ENCODE peak calls at places on chromosomes 2 and 18, in eight cellular contexts. V, S, K, P, F, D, Q and N are unnamed samples.

GRCh38 chr2:239930378-239930777 is 94.8 kb downstream of the NDUFA10 start:
- DNase-seq in V (no peak), S (no peak), K (no peak), P (no peak), F (no peak), D (no peak), Q (no peak), N (no peak)

GRCh38 chr2:21424375-21424774 is 300.6 kb downstream of the TDRD15 start:
- DNase-seq in V (no peak), S (peak; percentile 30), K (no peak), P (no peak), F (no peak), D (no peak), Q (no peak), N (no peak)

GRCh38 chr2:68564426-68564825 is 79.0 kb upstream of the PROKR1 start:
- DNase-seq in V (no peak), S (no peak), K (no peak), P (no peak), F (no peak), D (no peak), Q (no peak), N (no peak)

GRCh38 chr2:96493072-96493471 is 12.1 kb downstream of the NEURL3 start:
- DNase-seq in V (no peak), S (no peak), K (no peak), P (no peak), F (no peak), D (no peak), Q (no peak), N (no peak)

GRCh38 chr2:186544255-186544675 is 45.6 kb upstream of the ITGAV start:
- DNase-seq in V (no peak), S (no peak), K (no peak), P (no peak), F (no peak), D (peak; percentile 84), Q (peak; percentile 51), N (no peak)

GRCh38 chr18:80109676-80110078 is 615 bp downstream of the ADNP2 start:
- DNase-seq in V (no peak), S (no peak), K (peak; percentile 48), P (peak; percentile 32), F (no peak), D (peak; percentile 18), Q (peak; percentile 64), N (peak; percentile 45)

GRCh38 chr18:46166261-46166970 is 62.2 kb downstream of the HAUS1 start:
- DNase-seq in V (no peak), S (no peak), K (no peak), P (no peak), F (no peak), D (no peak), Q (no peak), N (no peak)

GRCh38 chr2:23312996-23313606 is 71.9 kb upstream of the KLHL29 start:
- DNase-seq in V (no peak), S (no peak), K (no peak), P (peak; percentile 1), F (no peak), D (no peak), Q (peak; percentile 22), N (no peak)

GRCh38 chr2:192190474-192190873 is 4.3 kb downstream of the TMEFF2 start:
- DNase-seq in V (no peak), S (no peak), K (no peak), P (no peak), F (no peak), D (peak; percentile 62), Q (peak; percentile 23), N (peak; percentile 33)

GRCh38 chr2:72166281-72166680 is 18.6 kb upstream of the CYP26B1 start:
- DNase-seq in V (no peak), S (no peak), K (no peak), P (no peak), F (no peak), D (peak; percentile 68), Q (no peak), N (no peak)

GRCh38 chr2:119389615-119390306 is 23.0 kb downstream of the DBI start:
- DNase-seq in V (no peak), S (peak; percentile 50), K (no peak), P (no peak), F (no peak), D (peak; percentile 50), Q (no peak), N (no peak)

GRCh38 chr2:151562398-151562797 is 152.7 kb downstream of the RIF1 start:
- DNase-seq in V (no peak), S (no peak), K (no peak), P (no peak), F (no peak), D (no peak), Q (no peak), N (no peak)